ENCODE peak calls at places on chromosomes 6 and 20, in four cellular contexts. T is HFFc6, N is heart right ventricle, A is neural progenitor cell. U is an unnamed sample.

GRCh38 chr6:159874475-159874874 is 16.3 kb upstream of the MAS1 start:
- DNase-seq in T (no peak), N (peak; percentile 69), A (no peak), U (no peak)

GRCh38 chr6:140001851-140002301 is 627.4 kb upstream of the CITED2 start:
- DNase-seq in T (peak; percentile 38), N (no peak), A (no peak), U (no peak)

GRCh38 chr6:47103931-47104330 is 61.8 kb upstream of the ADGRF1 start:
- DNase-seq in T (no peak), N (no peak), A (no peak), U (no peak)

GRCh38 chr6:140321891-140322290 is 947.4 kb upstream of the CITED2 start:
- DNase-seq in T (no peak), N (no peak), A (no peak), U (no peak)

GRCh38 chr6:111598211-111598610 is 7.5 kb downstream of the TRAF3IP2 start:
- DNase-seq in T (no peak), N (no peak), A (no peak), U (no peak)

GRCh38 chr20:52490715-52491430 is 299.3 kb upstream of the ZFP64 start:
- DNase-seq in T (peak; percentile 7), N (no peak), A (no peak), U (no peak)

GRCh38 chr20:3172933-3173581 is at the start of gene LZTS3:
- DNase-seq in T (no peak), N (peak; percentile 75), A (peak; percentile 93), U (peak; percentile 49)

GRCh38 chr6:4316867-4317400 is 181.6 kb upstream of the ECI2 start:
- DNase-seq in T (peak; percentile 86), N (peak; percentile 17), A (no peak), U (peak; percentile 90)

GRCh38 chr6:26327450-26328264 is 37.3 kb upstream of the BTN3A2 start:
- DNase-seq in T (peak; percentile 74), N (no peak), A (peak; percentile 83), U (no peak)

GRCh38 chr6:13522639-13523038 is 35.2 kb upstream of the GFOD1 start:
- DNase-seq in T (no peak), N (no peak), A (no peak), U (no peak)

DNA sequence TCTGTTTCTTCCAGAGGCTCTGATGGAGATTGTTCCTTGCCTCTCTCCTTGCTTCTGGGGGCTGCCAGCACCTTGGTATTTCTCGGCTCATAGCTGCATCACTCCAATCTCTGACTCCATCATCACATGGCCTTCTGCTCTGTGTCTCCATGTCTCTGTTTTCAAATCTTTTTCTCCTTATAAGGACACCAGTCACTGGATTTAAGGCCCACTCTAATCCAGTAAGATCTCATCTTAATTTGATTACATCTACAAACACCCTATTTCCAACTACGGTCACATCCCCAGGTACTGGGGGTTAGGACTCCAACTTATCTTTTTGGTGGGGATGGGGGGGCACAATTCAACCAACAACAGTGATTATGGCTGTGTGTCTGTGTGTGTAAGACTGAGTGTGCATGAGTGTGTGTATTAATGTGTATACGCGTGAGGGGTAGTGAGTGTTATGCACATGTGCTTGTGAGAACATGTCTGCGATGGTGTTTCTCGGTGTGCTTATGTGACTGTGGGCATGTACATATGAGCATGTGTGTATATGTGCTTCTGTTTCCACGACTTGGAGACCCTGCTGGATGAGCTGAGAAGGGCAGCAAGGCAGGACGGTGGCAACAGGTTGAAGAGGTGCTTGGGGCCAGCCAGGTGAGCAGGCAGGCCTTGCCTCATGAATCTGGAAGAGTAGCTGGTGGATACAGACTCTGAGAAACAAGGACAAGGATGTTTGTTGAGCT is 130.5 kb downstream of the MRPL14 start:
- DNase-seq in T (no peak), N (no peak), A (no peak), U (no peak)
- TF ChIP-seq CTCF in T (peak; percentile 25), N (no peak), A (no peak), U (no peak)

GRCh38 chr6:73649783-73650182 is 4.0 kb downstream of the SLC17A5 start:
- DNase-seq in T (no peak), N (no peak), A (no peak), U (no peak)

GRCh38 chr6:73655341-73655917 is 1.6 kb upstream of the SLC17A5 start:
- DNase-seq in T (no peak), N (no peak), A (no peak), U (no peak)

GRCh38 chr6:73656501-73657145 is 2.8 kb upstream of the SLC17A5 start:
- DNase-seq in T (no peak), N (no peak), A (no peak), U (no peak)

GRCh38 chr6:73653571-73654424 is at the start of gene SLC17A5:
- DNase-seq in T (peak; percentile 90), N (peak; percentile 94), A (peak; percentile 96), U (peak; percentile 99)

GRCh38 chr6:73652637-73653570 is 888 bp downstream of the SLC17A5 start:
- DNase-seq in T (peak; percentile 53), N (peak; percentile 54), A (peak; percentile 79), U (peak; percentile 67)
- TF ChIP-seq CTCF in T (peak; percentile 77), N (peak; percentile 22), A (peak; percentile 36), U (no peak)

GRCh38 chr6:80009531-80009930 is 5.1 kb downstream of the TTK start:
- DNase-seq in T (no peak), N (no peak), A (no peak), U (no peak)

GRCh38 chr6:80005406-80005805 is 957 bp downstream of the TTK start:
- DNase-seq in T (no peak), N (no peak), A (no peak), U (no peak)

GRCh38 chr6:80006541-80006940 is 2.1 kb downstream of the TTK start:
- DNase-seq in T (no peak), N (no peak), A (no peak), U (no peak)

GRCh38 chr6:80004199-80005072 is at the start of gene TTK:
- DNase-seq in T (peak; percentile 93), N (peak; percentile 90), A (peak; percentile 95), U (peak; percentile 92)

GRCh38 chr6:80010296-80010695 is 5.8 kb downstream of the TTK start:
- DNase-seq in T (no peak), N (no peak), A (no peak), U (no peak)
- TF ChIP-seq CTCF in T (peak; percentile 31), N (no peak), A (no peak), U (no peak)

GRCh38 chr6:108781419-108782110 is 66.7 kb upstream of the ARMC2 start:
- DNase-seq in T (no peak), N (no peak), A (peak; percentile 40), U (no peak)
- TF ChIP-seq CTCF in T (no peak), N (no peak), A (no peak), U (no peak)

GRCh38 chr6:142942805-142943227 is 2.2 kb downstream of the HIVEP2 start:
- DNase-seq in T (peak; percentile 35), N (no peak), A (no peak), U (no peak)
- TF ChIP-seq CTCF in T (peak; percentile 84), N (peak; percentile 64), A (peak; percentile 43), U (no peak)

DNA sequence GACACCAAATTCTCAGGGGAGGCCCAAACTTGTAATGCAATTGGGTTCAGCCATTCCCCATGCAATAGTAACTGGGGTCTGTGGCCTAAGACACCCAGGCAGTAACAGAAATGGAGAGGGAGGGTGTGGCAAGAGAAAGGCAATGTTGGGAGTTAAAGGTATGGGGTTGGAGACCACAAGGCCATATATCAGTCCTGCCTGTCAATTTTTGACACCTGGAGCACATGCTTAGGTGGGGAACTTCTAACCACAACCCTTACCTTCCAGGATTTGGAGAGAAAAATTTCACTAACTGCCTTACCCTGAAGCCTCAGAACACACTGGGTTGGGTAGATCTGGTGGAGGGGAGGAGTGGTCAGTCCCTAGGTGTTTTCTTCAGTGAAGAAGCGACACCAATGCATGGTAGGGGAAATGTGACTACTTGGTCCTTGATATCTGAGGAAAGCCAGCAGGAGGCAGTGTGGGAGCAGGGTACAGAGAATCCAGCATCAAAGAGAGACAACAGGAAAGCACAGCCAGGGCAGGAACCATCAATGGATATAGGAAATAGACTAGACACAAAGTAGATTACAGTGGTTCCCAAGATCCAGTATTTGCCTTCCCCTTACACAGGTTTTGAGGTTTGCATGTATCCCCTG is 6.8 kb upstream of the USP49 start:
- DNase-seq in T (peak; percentile 28), N (no peak), A (peak; percentile 16), U (no peak)
- TF ChIP-seq CTCF in T (peak; percentile 69), N (no peak), A (peak; percentile 42), U (no peak)

DNA sequence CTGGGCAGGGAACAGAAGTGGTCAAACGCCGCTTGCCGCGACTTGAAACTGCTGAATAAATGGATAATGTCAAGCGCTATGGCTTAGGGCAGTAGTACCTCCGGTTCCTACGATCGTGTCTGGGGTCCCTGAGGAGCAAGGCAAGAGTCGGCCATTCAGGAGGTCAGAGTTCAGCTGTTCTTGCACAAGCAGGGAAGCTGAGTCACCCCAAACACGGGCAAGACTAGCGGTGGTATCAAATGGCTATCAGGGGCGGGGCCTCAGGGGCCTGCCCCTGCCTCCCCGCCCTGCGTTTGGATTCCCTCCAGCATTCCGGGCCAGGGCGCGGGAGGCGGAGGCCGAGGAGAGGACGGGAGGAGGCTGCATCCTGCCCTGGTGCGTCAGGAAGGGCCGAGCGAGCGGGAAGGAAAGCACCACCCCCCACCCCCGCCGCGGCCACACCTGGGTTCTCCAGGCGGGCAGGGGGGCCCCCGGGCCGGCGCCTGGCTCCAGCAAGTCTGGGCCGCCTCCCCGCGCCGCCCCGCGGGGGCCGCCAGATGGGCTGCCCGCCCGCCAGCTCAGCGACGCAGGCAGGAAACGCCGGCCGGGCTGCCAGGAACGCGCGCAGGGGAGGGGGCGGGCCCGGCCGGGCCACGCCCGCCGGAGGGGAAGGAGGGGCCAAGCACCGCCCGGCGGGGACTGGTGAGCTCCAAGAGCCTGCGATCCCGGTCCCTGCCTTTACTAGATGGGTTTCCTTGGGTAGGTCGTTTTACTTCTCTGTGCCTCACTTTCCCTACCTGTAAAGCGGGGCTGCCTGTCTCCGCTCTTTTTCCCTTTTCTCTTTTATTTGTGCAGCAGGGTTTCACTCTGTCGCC is 32.2 kb upstream of the ID1 start:
- DNase-seq in T (peak; percentile 98), N (peak; percentile 93), A (peak; percentile 98), U (peak; percentile 96)
- TF ChIP-seq CTCF in T (no peak), N (no peak), A (no peak), U (peak; percentile 44)